ENCODE peak calls at places on chromosomes 5 and 9, in ten cellular contexts. One of them, this sample, is unnamed.
A peak's percentile ranks its signal among the peaks of the same experiment; 100 is the strongest.

GRCh38 chr9:112050544-112051475 is 124.3 kb downstream of the SUSD1 start:
- DNase-seq in AG10803: peak; percentile 99
- DNase-seq in kidney epithelial cell: peak; percentile 94
- DNase-seq in heart right ventricle: no peak
- DNase-seq in sigmoid colon: peak; percentile 83
- DNase-seq in left lung: no peak
- DNase-seq in upper lobe of right lung: no peak
- DNase-seq in GM23338: no peak
- DNase-seq in endothelial cell of umbilical vein: peak; percentile 92
- DNase-seq in AG09309: peak; percentile 95
- DNase-seq in this sample: peak; percentile 98

GRCh38 chr5:173644700-173645436 is 28.4 kb upstream of the BOD1 start:
- DNase-seq in AG10803: peak; percentile 12
- DNase-seq in kidney epithelial cell: no peak
- DNase-seq in heart right ventricle: no peak
- DNase-seq in sigmoid colon: no peak
- DNase-seq in left lung: no peak
- DNase-seq in upper lobe of right lung: no peak
- DNase-seq in GM23338: no peak
- DNase-seq in endothelial cell of umbilical vein: no peak
- DNase-seq in AG09309: no peak
- DNase-seq in this sample: no peak

GRCh38 chr9:74729129-74729710 is 158.5 kb downstream of the TRPM6 start:
- DNase-seq in AG10803: no peak
- DNase-seq in kidney epithelial cell: no peak
- DNase-seq in heart right ventricle: no peak
- DNase-seq in sigmoid colon: no peak
- DNase-seq in left lung: no peak
- DNase-seq in upper lobe of right lung: no peak
- DNase-seq in GM23338: no peak
- DNase-seq in endothelial cell of umbilical vein: no peak
- DNase-seq in AG09309: no peak
- DNase-seq in this sample: no peak

GRCh38 chr5:145936401-145937131 is at the start of gene SH3RF2:
- DNase-seq in AG10803: peak; percentile 55
- DNase-seq in kidney epithelial cell: peak; percentile 59
- DNase-seq in heart right ventricle: peak; percentile 24
- DNase-seq in sigmoid colon: peak; percentile 65
- DNase-seq in left lung: peak; percentile 82
- DNase-seq in upper lobe of right lung: peak; percentile 70
- DNase-seq in GM23338: peak; percentile 96
- DNase-seq in endothelial cell of umbilical vein: peak; percentile 86
- DNase-seq in AG09309: no peak
- DNase-seq in this sample: peak; percentile 57

GRCh38 chr5:94181940-94182339 is 436.5 kb downstream of the KIAA0825 start:
- DNase-seq in AG10803: no peak
- DNase-seq in kidney epithelial cell: no peak
- DNase-seq in heart right ventricle: no peak
- DNase-seq in sigmoid colon: no peak
- DNase-seq in left lung: no peak
- DNase-seq in upper lobe of right lung: no peak
- DNase-seq in GM23338: peak; percentile 66
- DNase-seq in endothelial cell of umbilical vein: no peak
- DNase-seq in AG09309: no peak
- DNase-seq in this sample: no peak

GRCh38 chr5:68911840-68912690 is 181.7 kb upstream of the SLC30A5 start:
- DNase-seq in AG10803: peak; percentile 66
- DNase-seq in kidney epithelial cell: no peak
- DNase-seq in heart right ventricle: peak; percentile 17
- DNase-seq in sigmoid colon: no peak
- DNase-seq in left lung: no peak
- DNase-seq in upper lobe of right lung: no peak
- DNase-seq in GM23338: no peak
- DNase-seq in endothelial cell of umbilical vein: peak; percentile 36
- DNase-seq in AG09309: no peak
- DNase-seq in this sample: no peak

GRCh38 chr5:159877894-159878448 is 38.3 kb upstream of the ADRA1B start:
- DNase-seq in AG10803: no peak
- DNase-seq in kidney epithelial cell: no peak
- DNase-seq in heart right ventricle: peak; percentile 51
- DNase-seq in sigmoid colon: peak; percentile 85
- DNase-seq in left lung: no peak
- DNase-seq in upper lobe of right lung: peak; percentile 84
- DNase-seq in GM23338: no peak
- DNase-seq in endothelial cell of umbilical vein: no peak
- DNase-seq in AG09309: no peak
- DNase-seq in this sample: no peak

GRCh38 chr5:32583582-32584232 is 1.6 kb upstream of the SUB1 start:
- DNase-seq in AG10803: no peak
- DNase-seq in kidney epithelial cell: no peak
- DNase-seq in heart right ventricle: no peak
- DNase-seq in sigmoid colon: no peak
- DNase-seq in left lung: no peak
- DNase-seq in upper lobe of right lung: no peak
- DNase-seq in GM23338: peak; percentile 57
- DNase-seq in endothelial cell of umbilical vein: no peak
- DNase-seq in AG09309: no peak
- DNase-seq in this sample: no peak

GRCh38 chr9:115969096-115969495 is 184.5 kb upstream of the PAPPA start:
- DNase-seq in AG10803: no peak
- DNase-seq in kidney epithelial cell: peak; percentile 49
- DNase-seq in heart right ventricle: no peak
- DNase-seq in sigmoid colon: no peak
- DNase-seq in left lung: no peak
- DNase-seq in upper lobe of right lung: no peak
- DNase-seq in GM23338: no peak
- DNase-seq in endothelial cell of umbilical vein: no peak
- DNase-seq in AG09309: no peak
- DNase-seq in this sample: peak; percentile 20

GRCh38 chr5:132256086-132256782 is 1.3 kb upstream of the PDLIM4 start:
- DNase-seq in AG10803: no peak
- DNase-seq in kidney epithelial cell: no peak
- DNase-seq in heart right ventricle: no peak
- DNase-seq in sigmoid colon: peak; percentile 44
- DNase-seq in left lung: no peak
- DNase-seq in upper lobe of right lung: peak; percentile 6
- DNase-seq in GM23338: no peak
- DNase-seq in endothelial cell of umbilical vein: no peak
- DNase-seq in AG09309: no peak
- DNase-seq in this sample: no peak

GRCh38 chr5:132253008-132253441 is 4.5 kb upstream of the PDLIM4 start:
- DNase-seq in AG10803: no peak
- DNase-seq in kidney epithelial cell: no peak
- DNase-seq in heart right ventricle: no peak
- DNase-seq in sigmoid colon: peak; percentile 40
- DNase-seq in left lung: no peak
- DNase-seq in upper lobe of right lung: peak; percentile 38
- DNase-seq in GM23338: no peak
- DNase-seq in endothelial cell of umbilical vein: no peak
- DNase-seq in AG09309: no peak
- DNase-seq in this sample: no peak

GRCh38 chr5:132251220-132251725 is 6.2 kb upstream of the PDLIM4 start:
- DNase-seq in AG10803: no peak
- DNase-seq in kidney epithelial cell: no peak
- DNase-seq in heart right ventricle: no peak
- DNase-seq in sigmoid colon: peak; percentile 63
- DNase-seq in left lung: no peak
- DNase-seq in upper lobe of right lung: peak; percentile 57
- DNase-seq in GM23338: no peak
- DNase-seq in endothelial cell of umbilical vein: no peak
- DNase-seq in AG09309: no peak
- DNase-seq in this sample: no peak

GRCh38 chr5:132254321-132254977 is 3.0 kb upstream of the PDLIM4 start:
- DNase-seq in AG10803: no peak
- DNase-seq in kidney epithelial cell: no peak
- DNase-seq in heart right ventricle: peak; percentile 76
- DNase-seq in sigmoid colon: peak; percentile 72
- DNase-seq in left lung: no peak
- DNase-seq in upper lobe of right lung: peak; percentile 65
- DNase-seq in GM23338: no peak
- DNase-seq in endothelial cell of umbilical vein: no peak
- DNase-seq in AG09309: no peak
- DNase-seq in this sample: no peak

GRCh38 chr5:132253452-132254320 is 3.8 kb upstream of the PDLIM4 start:
- DNase-seq in AG10803: no peak
- DNase-seq in kidney epithelial cell: no peak
- DNase-seq in heart right ventricle: no peak
- DNase-seq in sigmoid colon: peak; percentile 68
- DNase-seq in left lung: no peak
- DNase-seq in upper lobe of right lung: peak; percentile 38
- DNase-seq in GM23338: no peak
- DNase-seq in endothelial cell of umbilical vein: no peak
- DNase-seq in AG09309: no peak
- DNase-seq in this sample: no peak
- H3K4me3 ChIP-seq in AG10803: no peak overlapping the region
- H3K4me3 ChIP-seq in kidney epithelial cell: no peak overlapping the region
- H3K4me3 ChIP-seq in heart right ventricle: no peak overlapping the region
- H3K4me3 ChIP-seq in sigmoid colon: no peak overlapping the region
- H3K4me3 ChIP-seq in left lung: no peak overlapping the region
- H3K4me3 ChIP-seq in upper lobe of right lung: no peak overlapping the region
- H3K4me3 ChIP-seq in GM23338: no peak overlapping the region
- H3K4me3 ChIP-seq in endothelial cell of umbilical vein: no peak overlapping the region
- H3K4me3 ChIP-seq in AG09309: no peak overlapping the region
- H3K4me3 ChIP-seq in this sample: no peak overlapping the region

DNA sequence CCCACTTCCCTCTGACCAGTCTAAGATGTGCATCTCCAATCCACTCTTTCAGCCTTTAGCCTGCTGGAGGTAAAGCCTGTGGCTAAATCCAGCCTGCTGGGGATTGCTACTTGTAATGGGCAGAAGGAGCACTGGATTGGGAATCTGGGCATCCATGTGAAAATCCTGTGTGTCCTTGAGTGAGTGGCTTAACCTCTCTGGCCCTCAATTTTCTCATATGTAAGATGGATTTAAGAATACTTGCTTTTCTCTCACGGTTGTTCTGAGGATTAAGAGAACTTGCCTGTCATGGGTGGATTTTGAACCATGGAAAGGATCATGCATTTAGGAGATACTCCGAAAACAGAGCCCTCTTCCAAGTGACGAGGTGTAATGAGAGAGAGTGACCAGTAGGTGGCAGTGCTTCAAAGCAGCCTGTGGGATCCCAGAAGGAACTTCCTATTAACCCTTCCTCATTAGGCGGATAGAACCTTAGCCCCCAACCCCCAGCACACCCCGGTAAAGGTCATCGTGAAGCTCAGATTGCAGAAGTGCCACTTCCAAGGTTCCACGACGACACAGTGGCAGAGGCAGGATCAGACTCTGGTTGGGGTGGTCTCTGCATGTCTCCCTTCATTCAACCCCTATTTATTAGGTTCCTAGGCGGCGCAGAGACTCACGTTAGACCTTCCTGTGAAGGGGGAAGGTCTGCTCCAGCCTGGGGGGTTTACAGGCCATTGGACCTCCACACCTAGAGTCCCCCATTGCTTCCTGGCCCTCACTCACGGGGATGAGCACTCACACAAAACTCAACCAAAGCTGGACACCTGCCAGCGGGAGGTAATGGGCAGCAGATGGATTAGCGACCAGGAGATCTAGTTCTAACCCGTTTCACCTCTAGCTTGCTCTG is 68.7 kb upstream of the ZNF618 start:
- DNase-seq in AG10803: peak; percentile 55
- DNase-seq in kidney epithelial cell: no peak
- DNase-seq in heart right ventricle: no peak
- DNase-seq in sigmoid colon: peak; percentile 75
- DNase-seq in left lung: no peak
- DNase-seq in upper lobe of right lung: no peak
- DNase-seq in GM23338: peak; percentile 77
- DNase-seq in endothelial cell of umbilical vein: peak; percentile 73
- DNase-seq in AG09309: peak; percentile 18
- DNase-seq in this sample: no peak
- H3K4me3 ChIP-seq in AG10803: peak overlapping the region; percentile 49
- H3K4me3 ChIP-seq in kidney epithelial cell: no peak overlapping the region
- H3K4me3 ChIP-seq in heart right ventricle: no peak overlapping the region
- H3K4me3 ChIP-seq in sigmoid colon: no peak overlapping the region
- H3K4me3 ChIP-seq in left lung: no peak overlapping the region
- H3K4me3 ChIP-seq in upper lobe of right lung: no peak overlapping the region
- H3K4me3 ChIP-seq in GM23338: peak overlapping the region; percentile 29
- H3K4me3 ChIP-seq in endothelial cell of umbilical vein: no peak overlapping the region
- H3K4me3 ChIP-seq in AG09309: peak overlapping the region; percentile 29
- H3K4me3 ChIP-seq in this sample: peak overlapping the region; percentile 31

GRCh38 chr5:156892223-156892622 is 42.1 kb downstream of the PPP1R2B start:
- DNase-seq in AG10803: no peak
- DNase-seq in kidney epithelial cell: no peak
- DNase-seq in heart right ventricle: no peak
- DNase-seq in sigmoid colon: no peak
- DNase-seq in left lung: no peak
- DNase-seq in upper lobe of right lung: no peak
- DNase-seq in GM23338: peak; percentile 31
- DNase-seq in endothelial cell of umbilical vein: no peak
- DNase-seq in AG09309: no peak
- DNase-seq in this sample: no peak
- H3K4me3 ChIP-seq in AG10803: no peak overlapping the region
- H3K4me3 ChIP-seq in kidney epithelial cell: no peak overlapping the region
- H3K4me3 ChIP-seq in heart right ventricle: no peak overlapping the region
- H3K4me3 ChIP-seq in sigmoid colon: no peak overlapping the region
- H3K4me3 ChIP-seq in left lung: no peak overlapping the region
- H3K4me3 ChIP-seq in upper lobe of right lung: no peak overlapping the region
- H3K4me3 ChIP-seq in GM23338: no peak overlapping the region
- H3K4me3 ChIP-seq in endothelial cell of umbilical vein: no peak overlapping the region
- H3K4me3 ChIP-seq in AG09309: no peak overlapping the region
- H3K4me3 ChIP-seq in this sample: no peak overlapping the region

GRCh38 chr9:133273098-133273497 is 1.9 kb downstream of the ABO start:
- DNase-seq in AG10803: no peak
- DNase-seq in kidney epithelial cell: no peak
- DNase-seq in heart right ventricle: no peak
- DNase-seq in sigmoid colon: no peak
- DNase-seq in left lung: no peak
- DNase-seq in upper lobe of right lung: no peak
- DNase-seq in GM23338: no peak
- DNase-seq in endothelial cell of umbilical vein: no peak
- DNase-seq in AG09309: no peak
- DNase-seq in this sample: no peak

GRCh38 chr9:133275105-133276000 is at the start of gene ABO:
- DNase-seq in AG10803: no peak
- DNase-seq in kidney epithelial cell: no peak
- DNase-seq in heart right ventricle: peak; percentile 48
- DNase-seq in sigmoid colon: no peak
- DNase-seq in left lung: peak; percentile 84
- DNase-seq in upper lobe of right lung: peak; percentile 77
- DNase-seq in GM23338: peak; percentile 74
- DNase-seq in endothelial cell of umbilical vein: no peak
- DNase-seq in AG09309: no peak
- DNase-seq in this sample: no peak

GRCh38 chr9:133273819-133274218 is 1.2 kb downstream of the ABO start:
- DNase-seq in AG10803: no peak
- DNase-seq in kidney epithelial cell: no peak
- DNase-seq in heart right ventricle: no peak
- DNase-seq in sigmoid colon: no peak
- DNase-seq in left lung: no peak
- DNase-seq in upper lobe of right lung: no peak
- DNase-seq in GM23338: no peak
- DNase-seq in endothelial cell of umbilical vein: no peak
- DNase-seq in AG09309: no peak
- DNase-seq in this sample: no peak

GRCh38 chr9:133276001-133276884 is 1.2 kb upstream of the ABO start:
- DNase-seq in AG10803: no peak
- DNase-seq in kidney epithelial cell: no peak
- DNase-seq in heart right ventricle: no peak
- DNase-seq in sigmoid colon: no peak
- DNase-seq in left lung: no peak
- DNase-seq in upper lobe of right lung: no peak
- DNase-seq in GM23338: no peak
- DNase-seq in endothelial cell of umbilical vein: no peak
- DNase-seq in AG09309: no peak
- DNase-seq in this sample: no peak

GRCh38 chr9:133274236-133275104 is 531 bp downstream of the ABO start:
- DNase-seq in AG10803: no peak
- DNase-seq in kidney epithelial cell: no peak
- DNase-seq in heart right ventricle: no peak
- DNase-seq in sigmoid colon: no peak
- DNase-seq in left lung: no peak
- DNase-seq in upper lobe of right lung: no peak
- DNase-seq in GM23338: peak; percentile 46
- DNase-seq in endothelial cell of umbilical vein: no peak
- DNase-seq in AG09309: no peak
- DNase-seq in this sample: no peak
- H3K4me3 ChIP-seq in AG10803: no peak overlapping the region
- H3K4me3 ChIP-seq in kidney epithelial cell: peak overlapping the region; percentile 34
- H3K4me3 ChIP-seq in heart right ventricle: peak overlapping the region; percentile 56
- H3K4me3 ChIP-seq in sigmoid colon: peak overlapping the region; percentile 41
- H3K4me3 ChIP-seq in left lung: peak overlapping the region; percentile 44
- H3K4me3 ChIP-seq in upper lobe of right lung: peak overlapping the region; percentile 52
- H3K4me3 ChIP-seq in GM23338: peak overlapping the region; percentile 63
- H3K4me3 ChIP-seq in endothelial cell of umbilical vein: no peak overlapping the region
- H3K4me3 ChIP-seq in AG09309: no peak overlapping the region
- H3K4me3 ChIP-seq in this sample: peak overlapping the region; percentile 64

This sample was measured in epithelial cell of proximal tubule.